ENCODE peak calls at places on chromosomes 13 and 19, in seven cellular contexts. D, X, B, W, G, V and L are unnamed samples.

GRCh38 chr13:37944476-37945442 is 75.2 kb upstream of the TRPC4 start:
- DNase-seq in D (no peak), X (no peak), B (no peak), W (no peak), G (no peak), V (no peak), L (no peak)

GRCh38 chr19:16655727-16656126 is 4.2 kb downstream of the SMIM7 start:
- DNase-seq in D (no peak), X (no peak), B (no peak), W (no peak), G (no peak), V (no peak), L (no peak)

GRCh38 chr19:39514840-39515550 is at the start of gene SELENOV:
- DNase-seq in D (no peak), X (peak), B (no peak), W (no peak), G (peak), V (no peak), L (no peak)

GRCh38 chr13:91122766-91123165 is 224.7 kb upstream of the MIR17HG start:
- DNase-seq in D (no peak), X (no peak), B (no peak), W (no peak), G (no peak), V (no peak), L (no peak)

GRCh38 chr19:45354443-45354842 is 13.9 kb downstream of the KLC3 start:
- DNase-seq in D (no peak), X (no peak), B (no peak), W (no peak), G (no peak), V (no peak), L (no peak)

GRCh38 chr13:106570354-106570822 is 2.5 kb upstream of the ARGLU1 start:
- DNase-seq in D (peak), X (no peak), B (peak), W (peak), G (peak), V (peak), L (peak)

GRCh38 chr19:15891434-15891833 is 6.4 kb downstream of the CYP4F2 start:
- DNase-seq in D (no peak), X (no peak), B (no peak), W (no peak), G (no peak), V (no peak), L (no peak)

GRCh38 chr19:41646589-41647204 is 19.8 kb upstream of the CEACAM4 start:
- DNase-seq in D (no peak), X (no peak), B (no peak), W (no peak), G (peak), V (no peak), L (no peak)

GRCh38 chr13:101594936-101595335 is 142.5 kb downstream of the ITGBL1 start:
- DNase-seq in D (no peak), X (no peak), B (no peak), W (no peak), G (no peak), V (no peak), L (no peak)

GRCh38 chr13:25973085-25973484 is 78.7 kb downstream of the SHISA2 start:
- DNase-seq in D (no peak), X (peak), B (no peak), W (no peak), G (no peak), V (no peak), L (no peak)

GRCh38 chr19:56104423-56104822 is 16.7 kb downstream of the ZNF787 start:
- DNase-seq in D (no peak), X (no peak), B (no peak), W (no peak), G (no peak), V (no peak), L (no peak)

GRCh38 chr13:31807090-31807541 is 67.8 kb downstream of the RXFP2 start:
- DNase-seq in D (no peak), X (no peak), B (no peak), W (no peak), G (no peak), V (peak), L (no peak)

GRCh38 chr19:58439576-58440554 is at the start of gene ZNF132:
- DNase-seq in D (peak), X (no peak), B (peak), W (peak), G (peak), V (peak), L (peak)

GRCh38 chr13:32001392-32001768 is 30.2 kb upstream of the FRY start:
- DNase-seq in D (no peak), X (peak), B (no peak), W (no peak), G (peak), V (peak), L (peak)

GRCh38 chr13:41696163-41697003 is 239.0 kb downstream of the RGCC start:
- DNase-seq in D (no peak), X (peak), B (no peak), W (no peak), G (no peak), V (peak), L (peak)

GRCh38 chr13:73480784-73481183 is 422.0 kb downstream of the KLF5 start:
- DNase-seq in D (no peak), X (no peak), B (no peak), W (no peak), G (no peak), V (no peak), L (no peak)

GRCh38 chr13:39530996-39531395 is 72.0 kb downstream of the LHFPL6 start:
- DNase-seq in D (no peak), X (no peak), B (no peak), W (no peak), G (no peak), V (no peak), L (no peak)

GRCh38 chr19:29255912-29256311 is 43.0 kb upstream of the UQCRFS1 start:
- DNase-seq in D (no peak), X (no peak), B (no peak), W (no peak), G (no peak), V (no peak), L (no peak)

GRCh38 chr19:18419699-18420460 is 682 bp downstream of the SSBP4 start:
- DNase-seq in D (no peak), X (no peak), B (peak), W (peak), G (peak), V (no peak), L (no peak)

GRCh38 chr19:18418034-18418724 is 1.0 kb upstream of the SSBP4 start:
- DNase-seq in D (no peak), X (no peak), B (peak), W (peak), G (no peak), V (no peak), L (no peak)

GRCh38 chr19:18418725-18419194 is 438 bp upstream of the SSBP4 start:
- DNase-seq in D (peak), X (no peak), B (peak), W (peak), G (no peak), V (no peak), L (no peak)

GRCh38 chr19:18420931-18421330 is 1.7 kb downstream of the SSBP4 start:
- DNase-seq in D (no peak), X (no peak), B (no peak), W (peak), G (no peak), V (no peak), L (no peak)

DNA sequence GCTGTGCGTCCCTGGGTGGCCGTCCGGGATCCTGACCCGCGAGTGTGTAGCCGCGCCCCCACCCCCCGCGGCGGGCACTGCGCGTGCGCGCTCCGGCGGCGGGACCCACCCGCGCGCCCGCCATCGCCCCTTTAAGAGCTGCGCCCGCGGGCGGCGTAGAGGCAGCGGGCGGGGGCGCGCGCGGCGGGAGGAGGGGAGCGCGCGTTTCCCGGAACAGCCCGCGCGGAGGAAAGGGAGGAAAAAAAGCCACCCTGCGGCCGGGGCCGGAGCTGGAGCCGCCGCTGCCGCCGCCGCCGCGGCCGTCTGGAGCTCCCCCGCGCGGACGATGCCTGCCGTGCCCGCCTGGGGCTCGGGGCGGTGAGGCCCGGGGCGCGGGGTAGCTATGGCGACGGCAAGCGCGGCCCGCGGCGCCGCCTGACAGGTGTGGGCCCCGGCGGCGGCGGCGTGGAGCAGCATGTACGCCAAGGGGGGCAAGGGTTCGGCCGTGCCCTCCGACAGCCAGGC is at the start of gene SSBP4:
- DNase-seq in D (peak), X (peak), B (peak), W (peak), G (peak), V (peak), L (peak)
- TF ChIP-seq CTCF in D (no peak), X (no peak), B (peak), W (peak), G (peak), V (peak), L (peak)

GRCh38 chr19:7988307-7988706 is 17.1 kb downstream of the ELAVL1 start:
- DNase-seq in D (no peak), X (no peak), B (no peak), W (no peak), G (no peak), V (peak), L (peak)
- H3K27ac ChIP-seq in D (no peak), X (no peak), B (no peak), W (no peak), G (no peak), V (peak), L (peak)

GRCh38 chr19:33289261-33289660 is 13.1 kb downstream of the CEBPA start:
- DNase-seq in D (no peak), X (no peak), B (no peak), W (no peak), G (no peak), V (no peak), L (no peak)

GRCh38 chr19:33288666-33289065 is 13.7 kb downstream of the CEBPA start:
- DNase-seq in D (no peak), X (no peak), B (no peak), W (no peak), G (no peak), V (no peak), L (no peak)

GRCh38 chr19:33290956-33291622 is 11.2 kb downstream of the CEBPA start:
- DNase-seq in D (no peak), X (no peak), B (no peak), W (peak), G (no peak), V (peak), L (peak)

GRCh38 chr19:33291623-33292534 is 10.5 kb downstream of the CEBPA start:
- DNase-seq in D (no peak), X (no peak), B (no peak), W (peak), G (no peak), V (no peak), L (no peak)

DNA sequence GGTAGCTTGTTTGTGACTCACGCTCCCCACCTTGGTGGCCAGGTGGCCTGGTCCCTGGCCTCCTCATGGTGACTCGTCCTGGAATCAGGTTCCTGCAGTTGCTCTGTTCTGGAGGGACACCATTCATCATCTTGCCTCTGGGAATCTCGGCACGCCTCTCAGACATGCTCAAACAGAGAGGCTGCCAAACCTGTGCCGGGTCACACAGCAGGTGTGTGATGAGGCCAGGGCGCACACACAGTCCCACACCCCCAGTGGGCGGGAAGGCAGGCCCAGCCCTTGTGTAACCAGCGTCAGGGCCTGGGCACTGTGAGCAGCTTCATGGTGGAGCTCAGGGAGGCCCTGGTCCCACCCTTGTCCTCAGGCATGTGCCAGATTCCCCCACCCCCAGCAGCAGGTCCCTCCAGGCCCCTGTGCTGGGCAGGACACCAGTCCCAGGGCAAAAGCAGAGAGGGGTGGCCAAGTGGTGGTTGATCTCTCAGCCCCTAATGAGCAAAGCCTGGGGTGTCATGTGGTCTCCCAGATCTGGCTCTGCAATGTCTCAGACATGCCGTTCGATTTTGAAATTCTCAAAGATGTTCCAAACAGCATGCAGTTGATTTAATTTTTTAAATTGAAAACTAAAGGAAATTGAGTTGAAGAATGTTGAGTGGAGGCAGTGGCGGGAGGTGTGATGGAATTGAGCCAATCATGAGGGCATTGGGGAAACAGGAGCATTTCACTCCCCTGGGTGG is 12.1 kb downstream of the CEBPA start:
- DNase-seq in D (no peak), X (no peak), B (no peak), W (peak), G (no peak), V (peak), L (no peak)
- TF ChIP-seq CTCF in D (no peak), X (no peak), B (no peak), W (no peak), G (no peak), V (no peak), L (no peak)

GRCh38 chr19:2610637-2611482 is 91.6 kb downstream of the GNG7 start:
- DNase-seq in D (peak), X (peak), B (peak), W (peak), G (peak), V (peak), L (peak)

GRCh38 chr19:2611483-2612464 is 90.7 kb downstream of the GNG7 start:
- DNase-seq in D (no peak), X (no peak), B (no peak), W (peak), G (no peak), V (no peak), L (no peak)

GRCh38 chr19:2615782-2616181 is 86.7 kb downstream of the GNG7 start:
- DNase-seq in D (no peak), X (no peak), B (no peak), W (peak), G (no peak), V (no peak), L (no peak)

GRCh38 chr19:2612619-2613249 is 89.8 kb downstream of the GNG7 start:
- DNase-seq in D (no peak), X (no peak), B (peak), W (peak), G (no peak), V (no peak), L (no peak)

DNA sequence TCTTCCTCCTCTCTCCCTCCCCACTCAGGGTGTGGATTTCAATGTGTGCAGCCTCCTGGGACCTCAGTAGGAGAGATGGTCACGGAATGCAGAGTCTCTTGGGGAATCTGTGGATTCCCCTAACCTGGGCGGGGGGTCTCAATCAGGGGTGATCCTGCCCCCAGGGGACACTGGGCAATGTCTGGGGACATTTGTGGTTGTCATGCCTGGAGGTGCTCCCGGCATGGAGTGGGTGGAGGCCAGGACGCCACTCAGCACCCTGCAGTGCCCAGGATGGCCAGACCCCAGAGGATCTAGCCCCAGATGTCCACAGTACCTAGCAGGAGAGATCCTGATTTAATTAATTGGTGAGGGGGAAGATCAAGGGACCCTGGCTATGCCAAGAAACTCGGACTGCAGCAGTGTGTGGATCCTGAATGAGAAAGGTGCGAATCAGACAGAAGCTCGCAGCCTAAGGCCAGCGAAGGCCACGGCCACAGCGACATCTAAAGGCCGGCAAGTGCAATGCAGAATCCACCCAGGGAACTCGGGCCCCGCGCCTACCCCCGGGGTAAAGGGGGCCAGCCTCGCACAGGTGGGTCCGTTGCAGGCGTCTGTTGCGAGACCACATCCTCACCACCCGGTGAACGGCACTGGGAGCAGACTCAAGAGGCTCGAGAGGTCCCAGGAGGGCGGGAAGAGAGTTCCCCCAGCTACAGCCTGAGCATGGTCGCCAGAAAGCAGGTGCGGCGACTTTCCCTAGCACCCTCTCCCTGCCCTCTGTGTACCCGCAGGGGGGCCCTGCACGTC is 88.8 kb downstream of the GNG7 start:
- DNase-seq in D (no peak), X (peak), B (peak), W (peak), G (peak), V (no peak), L (no peak)
- H3K27ac ChIP-seq in D (no peak), X (no peak), B (no peak), W (peak), G (no peak), V (no peak), L (no peak)

GRCh38 chr13:27450921-27451461 is 627 bp upstream of the MTIF3 start:
- DNase-seq in D (peak), X (peak), B (peak), W (peak), G (peak), V (peak), L (peak)
- TF ChIP-seq CTCF in D (no peak), X (peak), B (no peak), W (no peak), G (no peak), V (no peak), L (no peak)

GRCh38 chr13:78784017-78784745 is 125.2 kb upstream of the OBI1 start:
- DNase-seq in D (no peak), X (no peak), B (no peak), W (no peak), G (no peak), V (no peak), L (no peak)
- H3K27ac ChIP-seq in D (no peak), X (no peak), B (no peak), W (no peak), G (no peak), V (no peak), L (no peak)

GRCh38 chr13:23715762-23716235 is 145.6 kb downstream of the TNFRSF19 start:
- DNase-seq in D (no peak), X (peak), B (no peak), W (no peak), G (no peak), V (no peak), L (no peak)
- TF ChIP-seq CTCF in D (no peak), X (peak), B (no peak), W (peak), G (peak), V (peak), L (no peak)

GRCh38 chr13:46743191-46743590 is 53.8 kb downstream of the ESD start:
- DNase-seq in D (no peak), X (no peak), B (no peak), W (no peak), G (no peak), V (no peak), L (no peak)
- H3K27ac ChIP-seq in D (no peak), X (no peak), B (no peak), W (no peak), G (peak), V (no peak), L (no peak)

DNA sequence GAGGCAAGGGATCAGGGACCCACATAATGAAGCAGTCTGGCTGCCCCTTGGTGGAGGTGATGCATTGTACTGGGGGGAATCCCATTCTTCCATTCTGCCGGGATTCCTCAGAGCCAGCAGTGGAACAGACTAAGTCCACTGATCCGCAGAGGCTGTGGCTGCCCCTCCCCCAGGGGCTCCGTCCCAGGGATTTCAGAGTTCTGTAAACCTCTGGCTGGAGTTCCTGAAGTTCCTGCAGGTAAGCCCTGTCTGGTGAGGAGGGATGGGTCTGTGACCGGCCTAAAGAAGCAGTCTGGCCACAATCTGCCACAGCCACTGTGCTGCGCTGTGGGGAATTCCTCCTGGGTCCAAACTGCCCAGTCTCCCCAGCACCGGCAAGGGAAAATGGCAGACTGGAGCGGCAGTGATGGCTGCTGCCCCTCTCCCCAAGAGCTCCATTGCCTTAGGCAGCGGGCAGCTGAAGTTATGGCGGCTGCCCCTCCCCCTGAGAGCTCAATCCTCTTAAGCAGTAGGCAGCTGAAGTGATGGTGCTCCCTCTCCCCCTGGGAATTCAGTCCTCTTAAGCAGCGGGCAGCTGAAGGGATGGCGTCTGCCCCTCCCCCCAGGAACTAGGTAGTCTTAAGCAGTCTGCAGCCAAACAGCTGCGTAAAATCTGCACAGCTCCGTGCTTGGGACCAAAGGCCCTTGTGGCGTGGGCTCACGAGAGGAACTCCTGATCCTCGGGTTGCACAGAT is 155.7 kb downstream of the PCDH17 start:
- DNase-seq in D (no peak), X (no peak), B (no peak), W (peak), G (no peak), V (no peak), L (no peak)
- TF ChIP-seq CTCF in D (no peak), X (no peak), B (no peak), W (no peak), G (no peak), V (no peak), L (no peak)